ENCODE peak calls at places on chromosomes 16 and 17, in eight cellular contexts. B, O, G, P, R, W, C and H are unnamed samples.

GRCh38 chr17:21843951-21844590 is 151.7 kb downstream of the KCNJ18 start:
- DNase-seq in P (no peak), W (no peak), R (no peak), C (no peak), G (no peak), B (no peak), O (no peak), H (no peak)

GRCh38 chr17:40552806-40553693 is 12.2 kb downstream of the CCR7 start:
- DNase-seq in C (peak), O (no peak), B (no peak), W (no peak), R (no peak), P (no peak), G (no peak), H (no peak)

GRCh38 chr16:15059324-15059723 is 3.5 kb upstream of the NTAN1 start:
- DNase-seq in G (no peak), W (no peak), C (no peak), O (no peak), R (no peak), P (no peak), B (no peak), H (no peak)

GRCh38 chr16:46577988-46578579 is 43.1 kb downstream of the SHCBP1 start:
- DNase-seq in B (no peak), R (no peak), P (no peak), O (no peak), G (no peak), C (no peak), W (no peak), H (no peak)

GRCh38 chr17:16419929-16420271 is 4.5 kb downstream of the TRPV2 start:
- DNase-seq in B (no peak), R (no peak), C (no peak), P (peak), G (no peak), O (no peak), W (peak), H (no peak)

GRCh38 chr17:58728831-58729230 is 26.8 kb upstream of the PPM1E start:
- DNase-seq in B (no peak), R (no peak), C (no peak), P (no peak), W (no peak), O (no peak), G (no peak), H (no peak)

GRCh38 chr17:4897198-4897657 is 2.1 kb upstream of the C17orf107 start:
- DNase-seq in R (no peak), P (no peak), W (no peak), B (no peak), O (no peak), G (no peak), C (no peak), H (no peak)

GRCh38 chr17:8119575-8120519 is 1.5 kb upstream of the ALOXE3 start:
- DNase-seq in G (peak), W (peak), O (peak), C (peak), P (peak), R (peak), B (peak), H (peak)

GRCh38 chr17:76956846-76957540 is 88.8 kb downstream of the MGAT5B start:
- DNase-seq in G (no peak), O (no peak), P (no peak), W (no peak), B (no peak), R (no peak), C (peak), H (no peak)

GRCh38 chr16:15576960-15577958 is 65.7 kb downstream of the MARF1 start:
- DNase-seq in B (peak), G (no peak), R (no peak), P (no peak), O (no peak), C (no peak), W (no peak), H (no peak)

GRCh38 chr17:35684046-35684802 is 47.2 kb upstream of the RASL10B start:
- DNase-seq in B (no peak), G (no peak), R (no peak), W (no peak), C (no peak), P (no peak), O (no peak), H (no peak)

GRCh38 chr16:76194621-76195015 is 82.6 kb upstream of the CNTNAP4 start:
- DNase-seq in P (no peak), W (no peak), C (no peak), B (no peak), G (no peak), O (no peak), R (no peak), H (no peak)